ENCODE peak calls at places on chromosomes 5 and 9, in eight cellular contexts. H is A172; Z is esophagus squamous epithelium; K is WTC11; N is T-helper 9 cell; I is cerebellar nuclear complex; U is stimulated activated CD4-positive, alpha-beta T cell treated with anti-CD3 and anti-CD28 coated beads, Interleukin-15, amount 100 ng/mL, for 1 hour; O is SJCRH30. Q is an unnamed sample.

GRCh38 chr9:90870646-90871326 is 69.2 kb downstream of the SYK start:
- DNase-seq in U (no peak), I (no peak), Z (no peak), H (peak), N (peak), O (no peak), K (no peak), Q (no peak)

GRCh38 chr5:149403923-149404745 is 25.0 kb upstream of the IL17B start:
- DNase-seq in H (peak), I (no peak), U (no peak), K (no peak), Z (no peak), N (no peak), O (no peak), Q (no peak)

GRCh38 chr5:163005949-163006348 is 431.4 kb upstream of the CCNG1 start:
- DNase-seq in K (no peak), N (no peak), U (no peak), I (no peak), Z (no peak), H (no peak), O (no peak), Q (no peak)

GRCh38 chr9:68912561-68912960 is 101.4 kb downstream of the PRKACG start:
- DNase-seq in H (no peak), I (no peak), O (no peak), U (no peak), Z (no peak), K (no peak), N (no peak), Q (no peak)

GRCh38 chr9:121992571-121993212 is 100.4 kb downstream of the TTLL11 start:
- DNase-seq in K (peak), N (no peak), H (peak), Z (no peak), I (no peak), O (peak), U (no peak), Q (peak)

GRCh38 chr9:34526026-34526425 is 3.2 kb upstream of the ENHO start:
- DNase-seq in Z (no peak), I (no peak), H (no peak), O (no peak), N (no peak), U (no peak), K (no peak), Q (no peak)

GRCh38 chr9:125867752-125868400 is 120.7 kb downstream of the PBX3 start:
- DNase-seq in U (no peak), H (no peak), N (no peak), Z (no peak), I (no peak), O (no peak), K (no peak), Q (no peak)

GRCh38 chr5:127878174-127878750 is 175.1 kb downstream of the CCDC192 start:
- DNase-seq in Z (no peak), U (no peak), K (peak), I (no peak), O (peak), H (peak), N (no peak), Q (no peak)

GRCh38 chr5:35313296-35313695 is 83.0 kb upstream of the PRLR start:
- DNase-seq in U (no peak), N (no peak), I (no peak), O (no peak), K (no peak), H (peak), Z (no peak), Q (no peak)

GRCh38 chr5:69492391-69493234 is at the start of gene OCLN:
- DNase-seq in O (peak), U (no peak), Z (no peak), I (peak), N (no peak), H (peak), K (peak), Q (peak)

GRCh38 chr9:96781552-96781951 is 3.7 kb upstream of the ZNF510 start:
- DNase-seq in K (no peak), N (no peak), Z (no peak), O (no peak), H (no peak), U (no peak), I (no peak), Q (no peak)

GRCh38 chr5:56467176-56467717 is 234.1 kb upstream of the ANKRD55 start:
- DNase-seq in N (no peak), Z (no peak), H (no peak), U (no peak), O (no peak), K (no peak), I (no peak), Q (no peak)

GRCh38 chr5:154970759-154971158 is 29.9 kb downstream of the MRPL22 start:
- DNase-seq in O (no peak), N (no peak), Z (no peak), U (no peak), I (no peak), K (no peak), H (peak), Q (no peak)

GRCh38 chr5:74259572-74259971 is 381.0 kb downstream of the ENC1 start:
- DNase-seq in N (no peak), K (peak), I (no peak), O (no peak), Z (no peak), U (no peak), H (no peak), Q (no peak)

GRCh38 chr5:93599427-93600146 is 16.6 kb downstream of the NR2F1 start:
- DNase-seq in N (no peak), I (no peak), H (no peak), Z (no peak), U (no peak), K (peak), O (no peak), Q (no peak)

GRCh38 chr5:78638423-78638822 is 10.1 kb downstream of the LHFPL2 start:
- DNase-seq in U (no peak), K (no peak), O (peak), Z (peak), H (peak), I (no peak), N (no peak), Q (peak)

GRCh38 chr9:113879906-113880305 is 3.8 kb downstream of the ZNF618 start:
- DNase-seq in K (no peak), Z (no peak), N (no peak), I (no peak), H (no peak), U (no peak), O (no peak), Q (no peak)

GRCh38 chr9:17651725-17652124 is 72.9 kb downstream of the SH3GL2 start:
- DNase-seq in O (no peak), U (no peak), N (no peak), K (no peak), Z (no peak), I (no peak), H (no peak), Q (no peak)

GRCh38 chr5:76789991-76790571 is 28.7 kb upstream of the F2RL1 start:
- DNase-seq in O (no peak), Z (no peak), N (no peak), I (no peak), U (no peak), K (no peak), H (no peak), Q (no peak)

GRCh38 chr5:68074048-68074632 is 141.4 kb upstream of the PIK3R1 start:
- DNase-seq in U (no peak), Z (no peak), K (no peak), N (no peak), H (no peak), O (no peak), I (no peak), Q (no peak)

GRCh38 chr9:127519301-127520166 is 68.2 kb downstream of the LRSAM1 start:
- DNase-seq in U (no peak), K (no peak), Z (no peak), O (peak), H (peak), N (no peak), I (no peak), Q (no peak)

GRCh38 chr5:166382031-166382430 is 1909.4 kb upstream of the WWC1 start:
- DNase-seq in Z (no peak), N (no peak), H (no peak), K (peak), U (no peak), O (no peak), I (no peak), Q (no peak)

GRCh38 chr9:18493361-18494015 is 19.5 kb downstream of the ADAMTSL1 start:
- DNase-seq in U (no peak), N (no peak), H (no peak), Z (no peak), O (no peak), I (no peak), K (no peak), Q (no peak)

GRCh38 chr9:88818495-88819201 is 172.6 kb upstream of the S1PR3 start:
- DNase-seq in U (no peak), H (peak), K (no peak), I (no peak), Z (no peak), N (no peak), O (no peak), Q (no peak)

GRCh38 chr9:304106-304505 is 89.4 kb downstream of the DOCK8 start:
- DNase-seq in Z (no peak), U (no peak), H (no peak), I (no peak), O (no peak), N (no peak), K (no peak), Q (no peak)

GRCh38 chr5:21919417-21920022 is 933.6 kb downstream of the CDH12 start:
- DNase-seq in Z (no peak), K (peak), N (no peak), H (peak), I (no peak), O (no peak), U (no peak), Q (no peak)

GRCh38 chr5:15791274-15791673 is 291.3 kb downstream of the FBXL7 start:
- DNase-seq in U (no peak), I (no peak), N (no peak), K (no peak), O (no peak), Z (no peak), H (no peak), Q (no peak)

GRCh38 chr9:113771199-113771598 is 104.9 kb upstream of the ZNF618 start:
- DNase-seq in O (no peak), K (no peak), H (no peak), Z (no peak), U (no peak), N (no peak), I (no peak), Q (no peak)

Q was measured in ureter.